ENCODE peak calls at places on chromosomes 7 and 10, in eight cellular contexts. One of them, this sample, is unnamed. For H4K20me1, the result is how much of the 10 kb centered on the place peaks cover.

GRCh38 chr7:106425017-106425719 is 140.4 kb upstream of the NAMPT start:
- DNase-seq in GM12878: peak
- DNase-seq in IMR-90: peak
- DNase-seq in hepatocyte: peak
- DNase-seq in H9: no peak
- DNase-seq in PC-9: peak
- DNase-seq in fibroblast of lung: peak
- DNase-seq in K562: no peak
- DNase-seq in this sample: peak

GRCh38 chr10:16832351-16833080 is 15.3 kb upstream of the RSU1 start:
- DNase-seq in hepatocyte: no peak
- DNase-seq in K562: no peak
- DNase-seq in fibroblast of lung: peak
- DNase-seq in GM12878: no peak
- DNase-seq in H9: no peak
- DNase-seq in IMR-90: peak
- DNase-seq in PC-9: peak
- DNase-seq in this sample: peak

GRCh38 chr7:5643280-5643679 is 138.2 kb downstream of the RNF216 start:
- DNase-seq in H9: peak
- DNase-seq in hepatocyte: no peak
- DNase-seq in PC-9: peak
- DNase-seq in fibroblast of lung: no peak
- DNase-seq in IMR-90: no peak
- DNase-seq in K562: no peak
- DNase-seq in GM12878: no peak
- DNase-seq in this sample: no peak

GRCh38 chr7:97844036-97844435 is 28.2 kb downstream of the ASNS start:
- DNase-seq in fibroblast of lung: no peak
- DNase-seq in hepatocyte: no peak
- DNase-seq in IMR-90: peak
- DNase-seq in GM12878: no peak
- DNase-seq in K562: no peak
- DNase-seq in H9: no peak
- DNase-seq in PC-9: no peak
- DNase-seq in this sample: peak

GRCh38 chr10:74244097-74244685 is 93.2 kb downstream of the ADK start:
- DNase-seq in PC-9: no peak
- DNase-seq in K562: no peak
- DNase-seq in hepatocyte: peak
- DNase-seq in GM12878: no peak
- DNase-seq in IMR-90: peak
- DNase-seq in H9: no peak
- DNase-seq in fibroblast of lung: peak
- DNase-seq in this sample: peak

GRCh38 chr7:157831901-157832810 is 495.4 kb downstream of the DNAJB6 start:
- DNase-seq in hepatocyte: no peak
- DNase-seq in K562: no peak
- DNase-seq in fibroblast of lung: no peak
- DNase-seq in IMR-90: no peak
- DNase-seq in H9: no peak
- DNase-seq in PC-9: no peak
- DNase-seq in GM12878: no peak
- DNase-seq in this sample: no peak

GRCh38 chr7:158638001-158638400 is 50.4 kb upstream of the PTPRN2 start:
- DNase-seq in fibroblast of lung: no peak
- DNase-seq in K562: no peak
- DNase-seq in hepatocyte: no peak
- DNase-seq in GM12878: no peak
- DNase-seq in H9: no peak
- DNase-seq in IMR-90: no peak
- DNase-seq in PC-9: no peak
- DNase-seq in this sample: no peak

GRCh38 chr7:29063872-29064271 is 82.5 kb downstream of the CPVL start:
- DNase-seq in GM12878: no peak
- DNase-seq in fibroblast of lung: peak
- DNase-seq in K562: no peak
- DNase-seq in H9: no peak
- DNase-seq in PC-9: no peak
- DNase-seq in hepatocyte: no peak
- DNase-seq in IMR-90: no peak
- DNase-seq in this sample: no peak

GRCh38 chr10:129648866-129649265 is 181.8 kb downstream of the MGMT start:
- DNase-seq in PC-9: no peak
- DNase-seq in hepatocyte: no peak
- DNase-seq in fibroblast of lung: no peak
- DNase-seq in K562: no peak
- DNase-seq in H9: no peak
- DNase-seq in IMR-90: no peak
- DNase-seq in GM12878: no peak
- DNase-seq in this sample: no peak

GRCh38 chr10:110758898-110759297 is 112.8 kb upstream of the PDCD4 start:
- DNase-seq in fibroblast of lung: peak
- DNase-seq in hepatocyte: no peak
- DNase-seq in K562: no peak
- DNase-seq in GM12878: no peak
- DNase-seq in IMR-90: peak
- DNase-seq in H9: no peak
- DNase-seq in PC-9: no peak
- DNase-seq in this sample: peak

GRCh38 chr7:142800103-142800502 is 29.3 kb downstream of the PRSS2 start:
- DNase-seq in IMR-90: no peak
- DNase-seq in hepatocyte: no peak
- DNase-seq in fibroblast of lung: peak
- DNase-seq in K562: no peak
- DNase-seq in H9: no peak
- DNase-seq in PC-9: no peak
- DNase-seq in GM12878: no peak
- DNase-seq in this sample: no peak

GRCh38 chr7:9981950-9982349 is 991.7 kb upstream of the PHF14 start:
- DNase-seq in fibroblast of lung: peak
- DNase-seq in GM12878: no peak
- DNase-seq in K562: no peak
- DNase-seq in IMR-90: no peak
- DNase-seq in H9: no peak
- DNase-seq in PC-9: no peak
- DNase-seq in hepatocyte: no peak
- DNase-seq in this sample: no peak

GRCh38 chr7:7223250-7223649 is 40.9 kb downstream of the C1GALT1 start:
- DNase-seq in GM12878: no peak
- DNase-seq in K562: no peak
- DNase-seq in IMR-90: no peak
- DNase-seq in hepatocyte: no peak
- DNase-seq in fibroblast of lung: no peak
- DNase-seq in PC-9: no peak
- DNase-seq in H9: no peak
- DNase-seq in this sample: no peak

GRCh38 chr7:92695308-92696261 is 105.4 kb upstream of the FAM133B start:
- DNase-seq in H9: peak
- DNase-seq in IMR-90: peak
- DNase-seq in hepatocyte: peak
- DNase-seq in PC-9: peak
- DNase-seq in GM12878: no peak
- DNase-seq in K562: no peak
- DNase-seq in fibroblast of lung: peak
- DNase-seq in this sample: peak

GRCh38 chr7:106050002-106050742 is 61.9 kb downstream of the SYPL1 start:
- DNase-seq in GM12878: no peak
- DNase-seq in hepatocyte: peak
- DNase-seq in H9: peak
- DNase-seq in K562: no peak
- DNase-seq in PC-9: peak
- DNase-seq in fibroblast of lung: peak
- DNase-seq in IMR-90: peak
- DNase-seq in this sample: peak

GRCh38 chr10:31757374-31757773 is 171.3 kb downstream of the ARHGAP12 start:
- DNase-seq in H9: no peak
- DNase-seq in GM12878: no peak
- DNase-seq in K562: no peak
- DNase-seq in fibroblast of lung: no peak
- DNase-seq in PC-9: no peak
- DNase-seq in IMR-90: no peak
- DNase-seq in hepatocyte: peak
- DNase-seq in this sample: peak

GRCh38 chr7:54615545-54615944 is 73.4 kb downstream of the VSTM2A start:
- DNase-seq in K562: no peak
- DNase-seq in IMR-90: no peak
- DNase-seq in fibroblast of lung: peak
- DNase-seq in PC-9: no peak
- DNase-seq in H9: no peak
- DNase-seq in hepatocyte: no peak
- DNase-seq in GM12878: no peak
- DNase-seq in this sample: no peak

GRCh38 chr10:5965266-5965665 is 12.1 kb downstream of the IL15RA start:
- DNase-seq in GM12878: no peak
- DNase-seq in IMR-90: no peak
- DNase-seq in fibroblast of lung: no peak
- DNase-seq in H9: no peak
- DNase-seq in PC-9: no peak
- DNase-seq in K562: no peak
- DNase-seq in hepatocyte: no peak
- DNase-seq in this sample: no peak

GRCh38 chr10:52066383-52066782 is 247.7 kb upstream of the DKK1 start:
- DNase-seq in GM12878: no peak
- DNase-seq in PC-9: no peak
- DNase-seq in IMR-90: no peak
- DNase-seq in K562: no peak
- DNase-seq in fibroblast of lung: no peak
- DNase-seq in hepatocyte: no peak
- DNase-seq in H9: peak
- DNase-seq in this sample: no peak

GRCh38 chr7:79459381-79459780 is 5.9 kb upstream of the MAGI2 start:
- DNase-seq in IMR-90: peak
- DNase-seq in hepatocyte: no peak
- DNase-seq in PC-9: no peak
- DNase-seq in fibroblast of lung: no peak
- DNase-seq in H9: no peak
- DNase-seq in GM12878: no peak
- DNase-seq in K562: no peak
- DNase-seq in this sample: peak

GRCh38 chr7:30971840-30972563 is 8.2 kb downstream of the GHRHR start:
- DNase-seq in K562: no peak
- DNase-seq in GM12878: no peak
- DNase-seq in PC-9: no peak
- DNase-seq in H9: peak
- DNase-seq in hepatocyte: no peak
- DNase-seq in IMR-90: no peak
- DNase-seq in fibroblast of lung: no peak
- DNase-seq in this sample: no peak

GRCh38 chr10:117689566-117689965 is 147.0 kb downstream of the EMX2 start:
- DNase-seq in K562: no peak
- DNase-seq in IMR-90: no peak
- DNase-seq in hepatocyte: no peak
- DNase-seq in H9: no peak
- DNase-seq in fibroblast of lung: peak
- DNase-seq in PC-9: no peak
- DNase-seq in GM12878: no peak
- DNase-seq in this sample: no peak
- H4K20me1 ChIP-seq in K562: under half
- H4K20me1 ChIP-seq in IMR-90: under half
- H4K20me1 ChIP-seq in hepatocyte: under half
- H4K20me1 ChIP-seq in H9: under half
- H4K20me1 ChIP-seq in fibroblast of lung: under half
- H4K20me1 ChIP-seq in PC-9: under half
- H4K20me1 ChIP-seq in GM12878: under half
- H4K20me1 ChIP-seq in this sample: under half

GRCh38 chr7:2420216-2420933 is 17.0 kb downstream of the CHST12 start:
- DNase-seq in IMR-90: no peak
- DNase-seq in PC-9: no peak
- DNase-seq in GM12878: no peak
- DNase-seq in hepatocyte: no peak
- DNase-seq in K562: no peak
- DNase-seq in fibroblast of lung: no peak
- DNase-seq in H9: no peak
- DNase-seq in this sample: no peak
- H4K20me1 ChIP-seq in IMR-90: under half
- H4K20me1 ChIP-seq in PC-9: under half
- H4K20me1 ChIP-seq in GM12878: under half
- H4K20me1 ChIP-seq in hepatocyte: under half
- H4K20me1 ChIP-seq in K562: under half
- H4K20me1 ChIP-seq in fibroblast of lung: under half
- H4K20me1 ChIP-seq in H9: under half
- H4K20me1 ChIP-seq in this sample: under half

DNA sequence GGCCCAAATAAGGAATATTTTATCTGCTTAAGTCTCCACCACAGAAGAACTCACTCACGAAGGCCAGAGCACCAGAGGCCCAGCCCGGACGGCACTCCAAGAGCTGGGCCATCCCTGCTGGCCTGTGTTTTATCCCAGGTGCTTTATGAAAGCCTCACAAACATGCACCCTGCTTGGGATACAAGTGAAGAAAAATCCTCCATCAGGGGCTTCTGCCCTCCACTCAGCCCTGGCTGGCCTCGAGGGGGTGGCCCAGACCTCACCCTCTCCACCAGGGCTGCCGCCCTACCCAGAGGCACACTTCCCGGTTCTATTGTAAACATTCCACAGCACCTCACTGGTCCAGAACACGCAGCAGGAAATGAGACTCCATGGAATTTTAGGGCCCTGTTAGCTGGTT is 19.8 kb upstream of the DNAAF5 start:
- DNase-seq in K562: no peak
- DNase-seq in H9: no peak
- DNase-seq in hepatocyte: peak
- DNase-seq in IMR-90: no peak
- DNase-seq in fibroblast of lung: no peak
- DNase-seq in PC-9: no peak
- DNase-seq in GM12878: no peak
- DNase-seq in this sample: no peak
- H4K20me1 ChIP-seq in K562: under half
- H4K20me1 ChIP-seq in H9: under half
- H4K20me1 ChIP-seq in hepatocyte: under half
- H4K20me1 ChIP-seq in IMR-90: under half
- H4K20me1 ChIP-seq in fibroblast of lung: under half
- H4K20me1 ChIP-seq in PC-9: under half
- H4K20me1 ChIP-seq in GM12878: under half
- H4K20me1 ChIP-seq in this sample: under half

GRCh38 chr7:100676501-100677306 is 3.2 kb downstream of the GNB2 start:
- DNase-seq in GM12878: no peak
- DNase-seq in H9: no peak
- DNase-seq in fibroblast of lung: no peak
- DNase-seq in PC-9: no peak
- DNase-seq in K562: no peak
- DNase-seq in IMR-90: no peak
- DNase-seq in hepatocyte: no peak
- DNase-seq in this sample: no peak

GRCh38 chr7:100679129-100679926 is 5.8 kb downstream of the GNB2 start:
- DNase-seq in GM12878: no peak
- DNase-seq in IMR-90: no peak
- DNase-seq in PC-9: no peak
- DNase-seq in H9: no peak
- DNase-seq in fibroblast of lung: no peak
- DNase-seq in K562: peak
- DNase-seq in hepatocyte: peak
- DNase-seq in this sample: peak

GRCh38 chr7:100679927-100680588 is 6.5 kb downstream of the GNB2 start:
- DNase-seq in GM12878: no peak
- DNase-seq in PC-9: no peak
- DNase-seq in H9: no peak
- DNase-seq in IMR-90: no peak
- DNase-seq in fibroblast of lung: no peak
- DNase-seq in hepatocyte: no peak
- DNase-seq in K562: peak
- DNase-seq in this sample: peak

GRCh38 chr7:100677308-100678095 is 4.0 kb downstream of the GNB2 start:
- DNase-seq in IMR-90: no peak
- DNase-seq in H9: no peak
- DNase-seq in GM12878: no peak
- DNase-seq in PC-9: no peak
- DNase-seq in K562: no peak
- DNase-seq in fibroblast of lung: no peak
- DNase-seq in hepatocyte: peak
- DNase-seq in this sample: no peak

GRCh38 chr7:100678291-100678984 is 4.9 kb downstream of the GNB2 start:
- DNase-seq in fibroblast of lung: no peak
- DNase-seq in hepatocyte: peak
- DNase-seq in GM12878: no peak
- DNase-seq in PC-9: no peak
- DNase-seq in IMR-90: no peak
- DNase-seq in K562: peak
- DNase-seq in H9: no peak
- DNase-seq in this sample: no peak
- H4K20me1 ChIP-seq in fibroblast of lung: under half
- H4K20me1 ChIP-seq in hepatocyte: half or more
- H4K20me1 ChIP-seq in GM12878: under half
- H4K20me1 ChIP-seq in PC-9: under half
- H4K20me1 ChIP-seq in IMR-90: half or more
- H4K20me1 ChIP-seq in K562: under half
- H4K20me1 ChIP-seq in H9: under half
- H4K20me1 ChIP-seq in this sample: under half